ENCODE peak calls at places on chromosomes 4 and X, in nine cellular contexts. B is GM20000; E is GM03348; W is activated T-helper 1 cell treated with anti-CD3 and anti-CD28 coated beads, Interleukin-2, amount 50 U/mL, for 16 hours; Q is nucleus accumbens; J is lung microvascular endothelial cell; I is progenitor cell of endocrine pancreas; N is activated CD8-positive, alpha-beta memory T cell treated with anti-CD3 and anti-CD28 coated beads for 24 hours; L is smooth muscle cell of the brain vasculature. G is an unnamed sample.

GRCh38 chrX:150150081-150150779 is 211.9 kb upstream of the EOLA2 start:
- DNase-seq in L (no peak), I (no peak), J (peak; percentile 44), B (no peak), N (no peak), W (no peak), E (no peak), Q (no peak), G (peak; percentile 64)

GRCh38 chr4:145153181-145153903 is 27.0 kb downstream of the OTUD4 start:
- DNase-seq in N (no peak), B (no peak), E (no peak), L (no peak), I (no peak), Q (no peak), W (no peak), J (peak; percentile 90), G (no peak)

GRCh38 chr4:182448281-182449151 is 205.3 kb downstream of the TENM3 start:
- DNase-seq in J (peak; percentile 91), L (peak; percentile 68), I (peak; percentile 82), E (peak; percentile 98), B (peak; percentile 73), N (peak; percentile 69), W (no peak), Q (peak; percentile 52), G (peak; percentile 79)

GRCh38 chr4:138734746-138735145 is 280.8 kb upstream of the NOCT start:
- DNase-seq in I (no peak), Q (no peak), J (peak; percentile 78), E (peak; percentile 29), B (no peak), N (no peak), L (peak; percentile 17), W (no peak), G (no peak)

GRCh38 chr4:185911556-185912064 is 99.6 kb upstream of the SORBS2 start:
- DNase-seq in J (peak; percentile 4), W (no peak), Q (no peak), L (no peak), N (no peak), I (no peak), E (peak; percentile 24), B (no peak), G (no peak)

GRCh38 chr4:139300431-139301142 is 718 bp upstream of the NAA15 start:
- DNase-seq in L (no peak), I (no peak), Q (no peak), N (no peak), B (no peak), J (peak; percentile 12), E (peak; percentile 31), W (no peak), G (peak; percentile 22)

GRCh38 chrX:5979338-5979737 is 249.3 kb downstream of the NLGN4X start:
- DNase-seq in L (no peak), J (no peak), B (no peak), E (no peak), W (no peak), I (no peak), Q (no peak), N (no peak), G (no peak)

GRCh38 chrX:28625223-28625622 is 38.0 kb downstream of the IL1RAPL1 start:
- DNase-seq in E (no peak), I (no peak), J (no peak), L (no peak), N (no peak), B (no peak), W (no peak), Q (no peak), G (no peak)

GRCh38 chr4:64738240-64738639 is 329.0 kb upstream of the TECRL start:
- DNase-seq in I (no peak), L (no peak), E (no peak), N (no peak), W (no peak), B (no peak), J (no peak), Q (no peak), G (no peak)

GRCh38 chrX:130028196-130028595 is 45.8 kb downstream of the BCORL1 start:
- DNase-seq in I (no peak), L (peak; percentile 20), W (peak; percentile 6), N (peak; percentile 70), E (peak; percentile 67), J (peak; percentile 66), Q (no peak), B (peak; percentile 13), G (peak; percentile 5)

GRCh38 chr4:87150498-87151261 is 69.7 kb downstream of the KLHL8 start:
- DNase-seq in I (peak; percentile 38), J (peak; percentile 80), L (peak; percentile 53), W (no peak), B (peak; percentile 38), E (peak; percentile 72), Q (no peak), N (no peak), G (no peak)

GRCh38 chr4:147311956-147312355 is 168.9 kb upstream of the EDNRA start:
- DNase-seq in E (no peak), L (no peak), J (no peak), W (no peak), I (no peak), B (no peak), N (no peak), Q (no peak), G (no peak)

GRCh38 chrX:120653000-120653399 is 23.1 kb upstream of the C1GALT1C1 start:
- DNase-seq in E (no peak), I (no peak), N (no peak), J (no peak), W (no peak), B (no peak), L (no peak), Q (no peak), G (no peak)

GRCh38 chrX:50567636-50568035 is 97.0 kb upstream of the DGKK start:
- DNase-seq in W (no peak), L (no peak), I (no peak), J (no peak), Q (no peak), N (no peak), E (no peak), B (no peak), G (no peak)

GRCh38 chr4:2832309-2832980 is 11.2 kb upstream of the ADD1 start:
- DNase-seq in Q (no peak), L (no peak), B (peak; percentile 87), N (peak; percentile 54), W (no peak), E (no peak), J (no peak), I (no peak), G (no peak)